ENCODE peak calls at places on chromosomes 7 and 10, in seven cellular contexts. One of them, this sample, is unnamed. For H3K4me1, the result is how much of the 10 kb centered on the place peaks cover.

GRCh38 chr10:90652519-90652918 is 205.3 kb downstream of the HTR7 start:
- DNase-seq in H9: no peak
- DNase-seq in IMR-90: peak
- DNase-seq in mesenchymal stem cell: peak
- DNase-seq in H1: no peak
- DNase-seq in mesendoderm: peak
- DNase-seq in trophoblast cell: peak
- DNase-seq in this sample: no peak

GRCh38 chr7:112201421-112201820 is 4.8 kb downstream of the DOCK4 start:
- DNase-seq in H9: no peak
- DNase-seq in IMR-90: peak
- DNase-seq in mesenchymal stem cell: peak
- DNase-seq in H1: no peak
- DNase-seq in mesendoderm: no peak
- DNase-seq in trophoblast cell: no peak
- DNase-seq in this sample: no peak

GRCh38 chr10:94963901-94964300 is 25.4 kb downstream of the CYP2C9 start:
- DNase-seq in H9: peak
- DNase-seq in IMR-90: peak
- DNase-seq in mesenchymal stem cell: peak
- DNase-seq in H1: peak
- DNase-seq in mesendoderm: peak
- DNase-seq in trophoblast cell: peak
- DNase-seq in this sample: peak

GRCh38 chr7:73433924-73434700 is 534 bp downstream of the FZD9 start:
- DNase-seq in H9: peak
- DNase-seq in IMR-90: no peak
- DNase-seq in mesenchymal stem cell: no peak
- DNase-seq in H1: peak
- DNase-seq in mesendoderm: peak
- DNase-seq in trophoblast cell: peak
- DNase-seq in this sample: no peak

GRCh38 chr10:68470300-68470699 is 1.5 kb downstream of the DNA2 start:
- DNase-seq in H9: no peak
- DNase-seq in IMR-90: no peak
- DNase-seq in mesenchymal stem cell: no peak
- DNase-seq in H1: no peak
- DNase-seq in mesendoderm: no peak
- DNase-seq in trophoblast cell: no peak
- DNase-seq in this sample: no peak

GRCh38 chr10:6348091-6348862 is 145.5 kb downstream of the PFKFB3 start:
- DNase-seq in H9: no peak
- DNase-seq in IMR-90: no peak
- DNase-seq in mesenchymal stem cell: no peak
- DNase-seq in H1: no peak
- DNase-seq in mesendoderm: peak
- DNase-seq in trophoblast cell: peak
- DNase-seq in this sample: no peak

GRCh38 chr7:2037805-2038635 is 194.7 kb downstream of the MAD1L1 start:
- DNase-seq in H9: no peak
- DNase-seq in IMR-90: peak
- DNase-seq in mesenchymal stem cell: peak
- DNase-seq in H1: no peak
- DNase-seq in mesendoderm: peak
- DNase-seq in trophoblast cell: no peak
- DNase-seq in this sample: no peak

GRCh38 chr10:17782921-17783665 is 26.1 kb upstream of the MRC1 start:
- DNase-seq in H9: no peak
- DNase-seq in IMR-90: peak
- DNase-seq in mesenchymal stem cell: no peak
- DNase-seq in H1: no peak
- DNase-seq in mesendoderm: no peak
- DNase-seq in trophoblast cell: peak
- DNase-seq in this sample: no peak

GRCh38 chr7:101838837-101839483 is 21.5 kb downstream of the CUX1 start:
- DNase-seq in H9: no peak
- DNase-seq in IMR-90: no peak
- DNase-seq in mesenchymal stem cell: no peak
- DNase-seq in H1: no peak
- DNase-seq in mesendoderm: peak
- DNase-seq in trophoblast cell: peak
- DNase-seq in this sample: no peak

GRCh38 chr7:138898255-138898654 is 82.9 kb downstream of the KIAA1549 start:
- DNase-seq in H9: no peak
- DNase-seq in IMR-90: no peak
- DNase-seq in mesenchymal stem cell: no peak
- DNase-seq in H1: no peak
- DNase-seq in mesendoderm: no peak
- DNase-seq in trophoblast cell: no peak
- DNase-seq in this sample: no peak

GRCh38 chr10:131651674-131652093 is 249.1 kb upstream of the PPP2R2D start:
- DNase-seq in H9: peak
- DNase-seq in IMR-90: no peak
- DNase-seq in mesenchymal stem cell: no peak
- DNase-seq in H1: peak
- DNase-seq in mesendoderm: peak
- DNase-seq in trophoblast cell: no peak
- DNase-seq in this sample: no peak

GRCh38 chr7:42345478-42346299 is 108.7 kb upstream of the GLI3 start:
- DNase-seq in H9: peak
- DNase-seq in IMR-90: no peak
- DNase-seq in mesenchymal stem cell: peak
- DNase-seq in H1: no peak
- DNase-seq in mesendoderm: no peak
- DNase-seq in trophoblast cell: no peak
- DNase-seq in this sample: no peak

GRCh38 chr7:55055479-55055878 is 36.7 kb downstream of the EGFR start:
- DNase-seq in H9: no peak
- DNase-seq in IMR-90: peak
- DNase-seq in mesenchymal stem cell: peak
- DNase-seq in H1: no peak
- DNase-seq in mesendoderm: no peak
- DNase-seq in trophoblast cell: peak
- DNase-seq in this sample: no peak

GRCh38 chr7:106915873-106916272 is 50.8 kb downstream of the PIK3CG start:
- DNase-seq in H9: no peak
- DNase-seq in IMR-90: no peak
- DNase-seq in mesenchymal stem cell: no peak
- DNase-seq in H1: no peak
- DNase-seq in mesendoderm: no peak
- DNase-seq in trophoblast cell: no peak
- DNase-seq in this sample: no peak

GRCh38 chr7:46653848-46654247 is 732.8 kb upstream of the IGFBP3 start:
- DNase-seq in H9: no peak
- DNase-seq in IMR-90: no peak
- DNase-seq in mesenchymal stem cell: no peak
- DNase-seq in H1: no peak
- DNase-seq in mesendoderm: no peak
- DNase-seq in trophoblast cell: no peak
- DNase-seq in this sample: no peak

GRCh38 chr10:68032113-68032512 is 43.0 kb downstream of the HERC4 start:
- DNase-seq in H9: no peak
- DNase-seq in IMR-90: peak
- DNase-seq in mesenchymal stem cell: no peak
- DNase-seq in H1: no peak
- DNase-seq in mesendoderm: no peak
- DNase-seq in trophoblast cell: no peak
- DNase-seq in this sample: no peak

GRCh38 chr10:62853710-62854109 is 37.5 kb upstream of the EGR2 start:
- DNase-seq in H9: no peak
- DNase-seq in IMR-90: no peak
- DNase-seq in mesenchymal stem cell: no peak
- DNase-seq in H1: no peak
- DNase-seq in mesendoderm: no peak
- DNase-seq in trophoblast cell: no peak
- DNase-seq in this sample: no peak

GRCh38 chr10:62852961-62853702 is 37.0 kb upstream of the EGR2 start:
- DNase-seq in H9: no peak
- DNase-seq in IMR-90: no peak
- DNase-seq in mesenchymal stem cell: no peak
- DNase-seq in H1: no peak
- DNase-seq in mesendoderm: no peak
- DNase-seq in trophoblast cell: no peak
- DNase-seq in this sample: no peak

GRCh38 chr10:62850646-62851045 is 34.5 kb upstream of the EGR2 start:
- DNase-seq in H9: no peak
- DNase-seq in IMR-90: no peak
- DNase-seq in mesenchymal stem cell: no peak
- DNase-seq in H1: no peak
- DNase-seq in mesendoderm: peak
- DNase-seq in trophoblast cell: no peak
- DNase-seq in this sample: no peak

GRCh38 chr10:62847433-62847832 is 31.3 kb upstream of the EGR2 start:
- DNase-seq in H9: no peak
- DNase-seq in IMR-90: no peak
- DNase-seq in mesenchymal stem cell: no peak
- DNase-seq in H1: no peak
- DNase-seq in mesendoderm: no peak
- DNase-seq in trophoblast cell: no peak
- DNase-seq in this sample: no peak

GRCh38 chr10:62851449-62851848 is 35.3 kb upstream of the EGR2 start:
- DNase-seq in H9: peak
- DNase-seq in IMR-90: peak
- DNase-seq in mesenchymal stem cell: no peak
- DNase-seq in H1: peak
- DNase-seq in mesendoderm: peak
- DNase-seq in trophoblast cell: peak
- DNase-seq in this sample: no peak
- H3K4me1 ChIP-seq in H9: under half
- H3K4me1 ChIP-seq in IMR-90: under half
- H3K4me1 ChIP-seq in mesenchymal stem cell: under half
- H3K4me1 ChIP-seq in H1: under half
- H3K4me1 ChIP-seq in mesendoderm: under half
- H3K4me1 ChIP-seq in trophoblast cell: under half
- H3K4me1 ChIP-seq in this sample: under half

GRCh38 chr7:114889646-114890285 is 32.1 kb upstream of the MDFIC start:
- DNase-seq in H9: no peak
- DNase-seq in IMR-90: peak
- DNase-seq in mesenchymal stem cell: peak
- DNase-seq in H1: no peak
- DNase-seq in mesendoderm: peak
- DNase-seq in trophoblast cell: peak
- DNase-seq in this sample: no peak
- H3K9ac ChIP-seq in H9: no peak
- H3K9ac ChIP-seq in IMR-90: no peak
- H3K9ac ChIP-seq in mesenchymal stem cell: no peak
- H3K9ac ChIP-seq in H1: no peak
- H3K9ac ChIP-seq in mesendoderm: no peak
- H3K9ac ChIP-seq in trophoblast cell: no peak
- H3K9ac ChIP-seq in this sample: no peak

GRCh38 chr7:93175219-93175618 is 27.0 kb upstream of the SAMD9L start:
- DNase-seq in H9: no peak
- DNase-seq in IMR-90: no peak
- DNase-seq in mesenchymal stem cell: no peak
- DNase-seq in H1: no peak
- DNase-seq in mesendoderm: no peak
- DNase-seq in trophoblast cell: no peak
- DNase-seq in this sample: no peak

GRCh38 chr7:93176961-93177580 is 28.9 kb upstream of the SAMD9L start:
- DNase-seq in H9: no peak
- DNase-seq in IMR-90: no peak
- DNase-seq in mesenchymal stem cell: no peak
- DNase-seq in H1: no peak
- DNase-seq in mesendoderm: no peak
- DNase-seq in trophoblast cell: no peak
- DNase-seq in this sample: no peak

GRCh38 chr7:93172683-93173082 is 24.5 kb upstream of the SAMD9L start:
- DNase-seq in H9: no peak
- DNase-seq in IMR-90: no peak
- DNase-seq in mesenchymal stem cell: no peak
- DNase-seq in H1: no peak
- DNase-seq in mesendoderm: no peak
- DNase-seq in trophoblast cell: no peak
- DNase-seq in this sample: no peak

GRCh38 chr7:93171606-93172226 is 23.5 kb upstream of the SAMD9L start:
- DNase-seq in H9: no peak
- DNase-seq in IMR-90: no peak
- DNase-seq in mesenchymal stem cell: no peak
- DNase-seq in H1: no peak
- DNase-seq in mesendoderm: no peak
- DNase-seq in trophoblast cell: no peak
- DNase-seq in this sample: no peak
- H2BK5ac ChIP-seq in H9: no peak
- H2BK5ac ChIP-seq in IMR-90: no peak
- H2BK5ac ChIP-seq in mesenchymal stem cell: no peak
- H2BK5ac ChIP-seq in H1: no peak
- H2BK5ac ChIP-seq in mesendoderm: no peak
- H2BK5ac ChIP-seq in trophoblast cell: no peak
- H2BK5ac ChIP-seq in this sample: no peak

GRCh38 chr10:114359041-114359952 is 45.0 kb downstream of the AFAP1L2 start:
- DNase-seq in H9: no peak
- DNase-seq in IMR-90: no peak
- DNase-seq in mesenchymal stem cell: peak
- DNase-seq in H1: no peak
- DNase-seq in mesendoderm: peak
- DNase-seq in trophoblast cell: no peak
- DNase-seq in this sample: no peak
- H3K4me1 ChIP-seq in H9: under half
- H3K4me1 ChIP-seq in IMR-90: under half
- H3K4me1 ChIP-seq in mesenchymal stem cell: under half
- H3K4me1 ChIP-seq in H1: under half
- H3K4me1 ChIP-seq in mesendoderm: under half
- H3K4me1 ChIP-seq in trophoblast cell: under half
- H3K4me1 ChIP-seq in this sample: under half

This sample was measured in neuronal stem cell.